ENCODE peak calls at places on chromosomes 2 and 18, in ten cellular contexts. F, C, H, L, K, Q, O, M, Z and P are unnamed samples. For H3K4me1 and H3K27me3, the result is how much of the 10 kb centered on the place peaks cover.

GRCh38 chr2:64371727-64372126 is 82.2 kb upstream of the LGALSL start:
- DNase-seq in F (no peak), O (no peak), Q (no peak), Z (no peak), L (no peak), C (no peak), M (no peak), H (no peak), K (no peak), P (no peak)

GRCh38 chr2:201223089-201224073 is 37.0 kb upstream of the CASP8 start:
- DNase-seq in Z (no peak), Q (no peak), M (no peak), L (no peak), K (no peak), C (no peak), H (no peak), O (no peak), F (no peak), P (no peak)

GRCh38 chr2:41329075-41329474 is 718.7 kb upstream of the PKDCC start:
- DNase-seq in Z (no peak), L (no peak), K (no peak), O (no peak), C (no peak), H (no peak), Q (no peak), M (no peak), F (no peak), P (no peak)

GRCh38 chr2:122886479-122887130 is 1131.2 kb downstream of the TSN start:
- DNase-seq in C (no peak), O (no peak), M (no peak), Z (no peak), K (no peak), H (no peak), F (no peak), Q (no peak), L (no peak), P (no peak)

GRCh38 chr18:33866386-33866785 is 288.4 kb downstream of the ASXL3 start:
- DNase-seq in Z (no peak), L (no peak), F (no peak), C (no peak), H (no peak), O (no peak), M (no peak), K (no peak), Q (no peak), P (no peak)

GRCh38 chr2:236795176-236795860 is 225.7 kb downstream of the ACKR3 start:
- DNase-seq in M (no peak), F (no peak), K (no peak), Q (no peak), O (no peak), C (no peak), L (no peak), Z (no peak), H (no peak), P (no peak)

GRCh38 chr2:23423873-23424680 is 39.1 kb downstream of the KLHL29 start:
- DNase-seq in O (no peak), Q (no peak), F (no peak), Z (no peak), M (no peak), C (peak), H (no peak), L (no peak), K (no peak), P (no peak)

GRCh38 chr2:64987001-64987962 is 1.9 kb upstream of the SLC1A4 start:
- DNase-seq in Z (no peak), L (peak), M (no peak), H (no peak), F (peak), O (no peak), Q (no peak), C (no peak), K (no peak), P (no peak)

DNA sequence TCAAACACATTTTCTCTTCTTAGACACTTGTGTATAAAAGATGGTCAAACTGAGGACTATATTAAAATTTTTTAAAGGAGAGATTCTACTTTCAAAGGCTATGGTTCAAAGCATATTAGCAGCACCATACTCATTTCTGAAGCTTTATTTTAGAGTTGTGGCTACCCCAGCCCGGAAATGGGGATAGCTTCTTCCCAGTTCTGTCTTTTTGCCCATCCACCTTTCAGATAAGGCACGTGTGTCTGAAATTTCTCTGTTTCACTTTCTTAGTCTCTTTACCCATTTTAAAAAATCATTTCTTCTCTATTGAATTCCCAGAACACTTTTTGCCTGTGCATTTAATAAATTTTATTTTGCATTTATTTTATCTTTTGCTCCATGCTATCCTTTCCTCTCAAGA is 431.5 kb downstream of the RNF144A start:
- DNase-seq in C (no peak), L (no peak), Q (no peak), M (no peak), Z (no peak), F (no peak), H (no peak), K (no peak), O (no peak), P (no peak)
- H3K4me1 ChIP-seq in C (under half), L (under half), Q (under half), M (under half), Z (under half), F (under half), H (under half), K (under half), O (under half), P (under half)

GRCh38 chr2:160141419-160141818 is 58.7 kb downstream of the ITGB6 start:
- DNase-seq in Q (no peak), F (no peak), O (no peak), L (no peak), K (no peak), M (no peak), C (no peak), H (no peak), Z (no peak), P (no peak)
- H3K27ac ChIP-seq in Q (no peak), F (no peak), O (no peak), L (no peak), K (no peak), M (no peak), C (no peak), H (no peak), Z (no peak), P (no peak)

GRCh38 chr2:238925281-238925680 is 77.4 kb downstream of the TWIST2 start:
- DNase-seq in H (no peak), Q (no peak), M (no peak), C (no peak), Z (no peak), K (no peak), O (peak), L (no peak), F (no peak), P (no peak)
- H3K27me3 ChIP-seq in H (under half), Q (under half), M (under half), C (under half), Z (under half), K (under half), O (under half), L (under half), F (under half), P (under half)

GRCh38 chr2:118431997-118432396 is 343.7 kb downstream of the INSIG2 start:
- DNase-seq in L (no peak), Q (no peak), M (no peak), C (no peak), O (no peak), K (no peak), F (no peak), Z (no peak), H (no peak), P (no peak)

GRCh38 chr2:118433566-118433965 is 345.3 kb downstream of the INSIG2 start:
- DNase-seq in Q (no peak), K (no peak), C (no peak), L (no peak), H (no peak), Z (no peak), O (no peak), M (no peak), F (no peak), P (no peak)

GRCh38 chr2:118440699-118441098 is 352.4 kb downstream of the INSIG2 start:
- DNase-seq in F (no peak), K (no peak), H (no peak), L (no peak), Z (no peak), O (no peak), C (no peak), M (no peak), Q (no peak), P (no peak)

GRCh38 chr2:118442949-118443348 is 354.7 kb downstream of the INSIG2 start:
- DNase-seq in C (no peak), K (no peak), Q (no peak), O (no peak), M (no peak), L (no peak), Z (no peak), H (no peak), F (no peak), P (no peak)

GRCh38 chr2:118437501-118437900 is 349.2 kb downstream of the INSIG2 start:
- DNase-seq in M (no peak), O (no peak), H (no peak), K (no peak), Z (no peak), Q (no peak), F (no peak), C (no peak), L (no peak), P (no peak)
- H3K4me1 ChIP-seq in M (under half), O (under half), H (under half), K (under half), Z (under half), Q (under half), F (under half), C (under half), L (under half), P (under half)

GRCh38 chr18:48408111-48408726 is 964 bp downstream of the ZBTB7C start:
- DNase-seq in O (peak), M (no peak), H (no peak), K (peak), C (peak), Z (no peak), F (no peak), Q (no peak), L (no peak), P (no peak)
- H3K27ac ChIP-seq in O (no peak), M (no peak), H (no peak), K (no peak), C (no peak), Z (no peak), F (no peak), Q (no peak), L (no peak), P (no peak)

DNA sequence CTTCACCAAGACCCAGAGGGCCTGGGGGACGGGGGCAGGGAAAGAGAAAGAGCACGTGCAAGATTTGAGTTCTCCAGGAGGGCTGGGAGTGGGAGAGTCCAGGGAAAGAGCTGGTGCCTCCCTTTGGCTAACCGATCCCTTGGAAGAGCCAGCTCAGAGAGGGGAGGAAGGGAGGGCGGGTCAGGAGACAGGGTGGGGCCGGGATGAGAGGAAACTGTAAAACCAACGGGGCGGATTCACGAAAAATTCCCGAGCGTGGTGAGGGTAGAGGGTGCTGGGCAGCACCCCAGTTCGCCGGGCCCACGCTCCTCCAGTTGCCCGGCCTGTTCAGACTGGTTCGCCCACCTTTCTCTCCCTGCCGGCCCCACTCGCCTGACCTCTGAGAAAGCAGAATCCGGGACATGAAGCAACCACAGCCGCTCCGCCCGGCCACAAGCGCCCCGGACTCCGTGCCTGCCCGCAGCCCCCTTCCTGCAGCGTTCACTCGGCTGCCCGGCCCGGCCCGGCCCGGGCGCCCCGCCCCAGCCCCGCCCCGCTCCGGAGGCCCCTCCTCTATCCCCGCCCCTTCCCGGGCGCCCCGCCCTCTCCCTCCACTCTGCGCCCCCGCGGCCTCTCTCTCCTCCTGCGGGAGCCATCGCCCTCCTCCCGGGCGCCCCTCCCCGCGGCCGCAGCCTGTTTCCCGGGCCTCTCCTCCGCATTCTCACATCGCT is 230.9 kb upstream of the SMAD2 start:
- DNase-seq in Q (peak), H (no peak), Z (peak), L (no peak), C (peak), F (peak), K (peak), M (peak), O (peak), P (peak)
- H3K27me3 ChIP-seq in Q (under half), H (under half), Z (under half), L (under half), C (under half), F (under half), K (under half), M (under half), O (under half), P (under half)

GRCh38 chr2:85257359-85258193 is 70.2 kb downstream of the TGOLN2 start:
- DNase-seq in Q (no peak), F (peak), K (no peak), L (no peak), H (no peak), Z (no peak), O (no peak), C (no peak), M (peak), P (no peak)
- H3K4me1 ChIP-seq in Q (under half), F (half or more), K (under half), L (under half), H (under half), Z (under half), O (under half), C (under half), M (half or more), P (under half)

DNA sequence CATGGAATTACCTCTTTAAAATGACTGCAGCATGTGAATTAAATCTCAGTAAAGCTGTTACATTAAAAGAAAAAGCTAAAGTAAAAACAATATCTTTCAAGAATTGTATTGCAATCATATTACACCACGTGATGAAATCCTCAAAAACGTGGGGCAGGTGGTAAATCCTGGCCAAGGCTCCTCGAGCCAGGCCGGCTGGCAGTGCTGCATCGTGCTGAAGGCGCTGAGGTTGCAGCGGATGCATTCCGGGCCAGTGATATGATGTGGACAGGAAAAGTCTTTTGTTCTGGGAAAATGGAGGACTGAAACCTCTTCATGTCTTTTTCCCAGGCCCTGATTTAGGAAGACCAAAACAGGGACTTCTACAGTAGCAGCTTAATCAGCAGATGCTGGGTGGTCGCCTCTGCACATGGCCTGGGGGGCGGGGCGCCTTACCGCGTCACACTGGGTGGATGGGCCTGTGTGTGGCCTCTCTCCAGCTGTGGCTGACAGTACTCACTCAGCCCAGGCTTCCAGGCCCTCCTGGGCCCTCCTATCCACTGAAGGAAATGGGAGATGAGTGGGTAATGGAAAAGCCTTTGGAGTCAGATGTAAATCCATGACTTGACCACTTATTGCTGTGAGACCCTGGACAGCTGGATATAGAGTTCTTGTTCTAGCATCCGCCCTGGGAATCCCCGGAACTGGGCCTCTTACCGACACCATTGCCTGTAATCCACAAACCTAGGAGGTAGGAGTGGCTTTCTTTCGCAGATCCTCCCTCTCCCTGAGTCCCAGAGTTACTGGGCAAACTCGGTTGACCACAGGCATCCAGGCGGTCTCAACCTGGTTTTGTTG is 45.1 kb downstream of the PROC start:
- DNase-seq in M (no peak), C (peak), Z (no peak), O (no peak), L (no peak), F (no peak), K (no peak), H (no peak), Q (no peak), P (no peak)
- H3K27ac ChIP-seq in M (no peak), C (no peak), Z (no peak), O (no peak), L (no peak), F (no peak), K (no peak), H (no peak), Q (no peak), P (no peak)

DNA sequence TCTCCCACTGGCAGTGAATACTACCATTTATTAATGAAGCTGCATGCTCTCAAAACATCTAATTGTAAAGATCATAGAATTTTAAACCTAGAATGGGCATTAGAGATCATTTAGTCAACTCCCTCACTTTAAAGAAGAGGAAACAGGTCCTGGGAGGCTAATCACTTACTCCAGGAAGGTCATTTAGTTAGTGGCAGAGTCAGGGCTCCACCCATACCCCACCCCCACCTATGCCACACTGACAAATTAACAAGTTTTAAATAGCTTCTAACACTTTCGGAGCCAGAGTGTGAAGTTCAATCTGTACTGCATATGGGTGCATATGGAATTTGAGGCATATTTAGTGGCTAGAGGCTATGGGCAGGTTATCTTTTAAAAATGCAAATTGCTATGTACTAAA is 178.7 kb downstream of the ICOS start:
- DNase-seq in M (no peak), C (no peak), Q (no peak), F (no peak), H (no peak), L (no peak), K (no peak), Z (no peak), O (no peak), P (no peak)
- H3K27me3 ChIP-seq in M (under half), C (under half), Q (under half), F (under half), H (under half), L (under half), K (under half), Z (under half), O (under half), P (under half)